ENCODE peak calls at places on chromosome 18, in four cellular contexts. One of them, this sample, is unnamed.

GRCh38 chr18:63603772-63604171 is 16.6 kb downstream of the SERPINB13 start:
- DNase-seq in stomach: no peak
- DNase-seq in activated naive CD4-positive, alpha-beta T cell: no peak
- DNase-seq in progenitor cell of endocrine pancreas: no peak
- DNase-seq in this sample: no peak

GRCh38 chr18:63975632-63976031 is 5.8 kb downstream of the SERPINB8 start:
- DNase-seq in progenitor cell of endocrine pancreas: no peak
- DNase-seq in stomach: no peak
- DNase-seq in activated naive CD4-positive, alpha-beta T cell: no peak
- DNase-seq in this sample: no peak

GRCh38 chr18:61322265-61322873 is 10.9 kb upstream of the CDH20 start:
- DNase-seq in activated naive CD4-positive, alpha-beta T cell: no peak
- DNase-seq in progenitor cell of endocrine pancreas: peak
- DNase-seq in stomach: peak
- DNase-seq in this sample: no peak

GRCh38 chr18:25350561-25351201 is 1.3 kb downstream of the ZNF521 start:
- DNase-seq in stomach: no peak
- DNase-seq in progenitor cell of endocrine pancreas: peak
- DNase-seq in activated naive CD4-positive, alpha-beta T cell: no peak
- DNase-seq in this sample: no peak

GRCh38 chr18:55301196-55301540 is 286.8 kb downstream of the TCF4 start:
- DNase-seq in activated naive CD4-positive, alpha-beta T cell: no peak
- DNase-seq in stomach: no peak
- DNase-seq in progenitor cell of endocrine pancreas: no peak
- DNase-seq in this sample: no peak

GRCh38 chr18:77899972-77900754 is 650.5 kb downstream of the GALR1 start:
- DNase-seq in progenitor cell of endocrine pancreas: peak
- DNase-seq in activated naive CD4-positive, alpha-beta T cell: peak
- DNase-seq in stomach: peak
- DNase-seq in this sample: no peak

GRCh38 chr18:7596133-7596532 is 29.0 kb downstream of the PTPRM start:
- DNase-seq in stomach: no peak
- DNase-seq in progenitor cell of endocrine pancreas: no peak
- DNase-seq in activated naive CD4-positive, alpha-beta T cell: no peak
- DNase-seq in this sample: no peak

GRCh38 chr18:10111944-10112343 is 198.1 kb downstream of the VAPA start:
- DNase-seq in activated naive CD4-positive, alpha-beta T cell: no peak
- DNase-seq in progenitor cell of endocrine pancreas: no peak
- DNase-seq in stomach: no peak
- DNase-seq in this sample: no peak

GRCh38 chr18:74082476-74083070 is 65.1 kb downstream of the FBXO15 start:
- DNase-seq in activated naive CD4-positive, alpha-beta T cell: peak
- DNase-seq in stomach: peak
- DNase-seq in progenitor cell of endocrine pancreas: peak
- DNase-seq in this sample: peak

GRCh38 chr18:65081786-65082185 is 669.0 kb upstream of the CDH7 start:
- DNase-seq in activated naive CD4-positive, alpha-beta T cell: no peak
- DNase-seq in stomach: no peak
- DNase-seq in progenitor cell of endocrine pancreas: no peak
- DNase-seq in this sample: no peak

GRCh38 chr18:13585379-13586153 is 140.8 kb downstream of the FAM210A start:
- DNase-seq in progenitor cell of endocrine pancreas: no peak
- DNase-seq in stomach: no peak
- DNase-seq in activated naive CD4-positive, alpha-beta T cell: no peak
- DNase-seq in this sample: no peak

GRCh38 chr18:56391933-56392590 is 246.3 kb downstream of the TXNL1 start:
- DNase-seq in progenitor cell of endocrine pancreas: no peak
- DNase-seq in stomach: no peak
- DNase-seq in activated naive CD4-positive, alpha-beta T cell: no peak
- DNase-seq in this sample: no peak

GRCh38 chr18:5469340-5469739 is 74.5 kb downstream of the EPB41L3 start:
- DNase-seq in activated naive CD4-positive, alpha-beta T cell: no peak
- DNase-seq in stomach: no peak
- DNase-seq in progenitor cell of endocrine pancreas: no peak
- DNase-seq in this sample: no peak

GRCh38 chr18:3995476-3996102 is 459.5 kb downstream of the DLGAP1 start:
- DNase-seq in stomach: peak
- DNase-seq in progenitor cell of endocrine pancreas: peak
- DNase-seq in activated naive CD4-positive, alpha-beta T cell: peak
- DNase-seq in this sample: peak

GRCh38 chr18:34862561-34862960 is 152.5 kb downstream of the DTNA start:
- DNase-seq in activated naive CD4-positive, alpha-beta T cell: no peak
- DNase-seq in stomach: no peak
- DNase-seq in progenitor cell of endocrine pancreas: no peak
- DNase-seq in this sample: no peak

GRCh38 chr18:57807336-57808117 is 4.4 kb upstream of the ATP8B1 start:
- DNase-seq in stomach: peak
- DNase-seq in activated naive CD4-positive, alpha-beta T cell: no peak
- DNase-seq in progenitor cell of endocrine pancreas: no peak
- DNase-seq in this sample: no peak

GRCh38 chr18:61209802-61210201 is 123.4 kb upstream of the CDH20 start:
- DNase-seq in stomach: no peak
- DNase-seq in activated naive CD4-positive, alpha-beta T cell: no peak
- DNase-seq in progenitor cell of endocrine pancreas: no peak
- DNase-seq in this sample: no peak

GRCh38 chr18:6200375-6200774 is 214.3 kb downstream of the L3MBTL4 start:
- DNase-seq in progenitor cell of endocrine pancreas: no peak
- DNase-seq in activated naive CD4-positive, alpha-beta T cell: no peak
- DNase-seq in stomach: no peak
- DNase-seq in this sample: no peak

GRCh38 chr18:79905389-79905911 is 46.0 kb downstream of the SLC66A2 start:
- DNase-seq in activated naive CD4-positive, alpha-beta T cell: no peak
- DNase-seq in progenitor cell of endocrine pancreas: no peak
- DNase-seq in stomach: no peak
- DNase-seq in this sample: no peak

GRCh38 chr18:13514558-13514957 is 211.8 kb downstream of the FAM210A start:
- DNase-seq in activated naive CD4-positive, alpha-beta T cell: no peak
- DNase-seq in progenitor cell of endocrine pancreas: no peak
- DNase-seq in stomach: no peak
- DNase-seq in this sample: no peak

GRCh38 chr18:71001597-71001996 is 712.8 kb downstream of the SOCS6 start:
- DNase-seq in progenitor cell of endocrine pancreas: no peak
- DNase-seq in activated naive CD4-positive, alpha-beta T cell: no peak
- DNase-seq in stomach: no peak
- DNase-seq in this sample: no peak

GRCh38 chr18:30457156-30457555 is 585.4 kb downstream of the DSC3 start:
- DNase-seq in stomach: no peak
- DNase-seq in activated naive CD4-positive, alpha-beta T cell: no peak
- DNase-seq in progenitor cell of endocrine pancreas: no peak
- DNase-seq in this sample: no peak

GRCh38 chr18:12726774-12727550 is 24.1 kb downstream of the PSMG2 start:
- DNase-seq in progenitor cell of endocrine pancreas: peak
- DNase-seq in stomach: peak
- DNase-seq in activated naive CD4-positive, alpha-beta T cell: peak
- DNase-seq in this sample: peak

GRCh38 chr18:75244914-75245313 is 34.3 kb downstream of the TSHZ1 start:
- DNase-seq in progenitor cell of endocrine pancreas: no peak
- DNase-seq in activated naive CD4-positive, alpha-beta T cell: no peak
- DNase-seq in stomach: no peak
- DNase-seq in this sample: no peak

GRCh38 chr18:9594782-9595181 is 19.6 kb downstream of the PPP4R1 start:
- DNase-seq in activated naive CD4-positive, alpha-beta T cell: no peak
- DNase-seq in stomach: no peak
- DNase-seq in progenitor cell of endocrine pancreas: no peak
- DNase-seq in this sample: no peak

GRCh38 chr18:61047794-61048193 is 285.4 kb upstream of the CDH20 start:
- DNase-seq in activated naive CD4-positive, alpha-beta T cell: no peak
- DNase-seq in stomach: no peak
- DNase-seq in progenitor cell of endocrine pancreas: no peak
- DNase-seq in this sample: no peak

GRCh38 chr18:74944676-74945075 is 264.3 kb downstream of the PTGR3 start:
- DNase-seq in activated naive CD4-positive, alpha-beta T cell: no peak
- DNase-seq in progenitor cell of endocrine pancreas: no peak
- DNase-seq in stomach: no peak
- DNase-seq in this sample: no peak

GRCh38 chr18:13441731-13442130 is 223.2 kb downstream of the LDLRAD4 start:
- DNase-seq in progenitor cell of endocrine pancreas: no peak
- DNase-seq in stomach: no peak
- DNase-seq in activated naive CD4-positive, alpha-beta T cell: no peak
- DNase-seq in this sample: no peak

GRCh38 chr18:77173274-77174030 is 40.9 kb upstream of the MBP start:
- DNase-seq in stomach: no peak
- DNase-seq in progenitor cell of endocrine pancreas: no peak
- DNase-seq in activated naive CD4-positive, alpha-beta T cell: no peak
- DNase-seq in this sample: no peak

GRCh38 chr18:62953663-62954062 is 238.3 kb downstream of the PHLPP1 start:
- DNase-seq in activated naive CD4-positive, alpha-beta T cell: no peak
- DNase-seq in stomach: no peak
- DNase-seq in progenitor cell of endocrine pancreas: no peak
- DNase-seq in this sample: no peak

GRCh38 chr18:36186461-36187137 is 698 bp upstream of the MOCOS start:
- DNase-seq in activated naive CD4-positive, alpha-beta T cell: no peak
- DNase-seq in stomach: peak
- DNase-seq in progenitor cell of endocrine pancreas: no peak
- DNase-seq in this sample: peak